ENCODE peak calls at places on chromosomes 16 and 17, in four cellular contexts. M is K562, J is HepG2, Z is GM12878. Y is an unnamed sample.

GRCh38 chr16:11627822-11628457 is 40.3 kb upstream of the SNN start:
- DNase-seq in M (no peak), J (no peak), Z (no peak), Y (no peak)

GRCh38 chr16:83779881-83780280 is 27.9 kb upstream of the HSBP1 start:
- DNase-seq in M (no peak), J (no peak), Z (no peak), Y (peak; percentile 84)

GRCh38 chr17:73952498-73953205 is 250.8 kb upstream of the RPL38 start:
- DNase-seq in M (peak; percentile 58), J (no peak), Z (no peak), Y (no peak)

GRCh38 chr17:74008196-74008595 is 195.3 kb upstream of the RPL38 start:
- DNase-seq in M (no peak), J (peak; percentile 16), Z (no peak), Y (no peak)

GRCh38 chr17:63685021-63685420 is 14.9 kb downstream of the LIMD2 start:
- DNase-seq in M (no peak), J (no peak), Z (no peak), Y (no peak)

GRCh38 chr17:7130626-7131467 is 16.2 kb upstream of the ASGR2 start:
- DNase-seq in M (no peak), J (no peak), Z (no peak), Y (peak; percentile 48)

GRCh38 chr17:15926039-15926740 is 18.7 kb upstream of the ADORA2B start:
- DNase-seq in M (no peak), J (no peak), Z (no peak), Y (no peak)

GRCh38 chr16:87535855-87536794 is 43.3 kb upstream of the ZCCHC14 start:
- DNase-seq in M (no peak), J (peak; percentile 87), Z (no peak), Y (peak; percentile 72)

GRCh38 chr16:87471278-87472141 is 21.3 kb downstream of the ZCCHC14 start:
- DNase-seq in M (no peak), J (peak; percentile 81), Z (no peak), Y (no peak)

GRCh38 chr17:15250459-15250858 is 14.7 kb downstream of the PMP22 start:
- DNase-seq in M (no peak), J (no peak), Z (no peak), Y (no peak)

GRCh38 chr16:84308120-84308519 is 13.4 kb downstream of the WFDC1 start:
- DNase-seq in M (peak; percentile 60), J (peak; percentile 40), Z (no peak), Y (peak; percentile 15)

GRCh38 chr16:74726736-74727135 is 26.1 kb upstream of the MLKL start:
- DNase-seq in M (peak; percentile 67), J (peak; percentile 50), Z (no peak), Y (no peak)

GRCh38 chr17:83196088-83196765 is 116.8 kb downstream of the METRNL start:
- DNase-seq in M (no peak), J (no peak), Z (no peak), Y (no peak)

GRCh38 chr17:57257911-57258885 is 1.9 kb downstream of the MSI2 start:
- DNase-seq in M (peak; percentile 38), J (peak; percentile 39), Z (no peak), Y (peak; percentile 33)

GRCh38 chr17:68060336-68060735 is 24.8 kb downstream of the KPNA2 start:
- DNase-seq in M (no peak), J (no peak), Z (no peak), Y (no peak)

GRCh38 chr17:249236-249993 is 68.0 kb upstream of the DOC2B start:
- DNase-seq in M (no peak), J (no peak), Z (no peak), Y (no peak)

GRCh38 chr17:44211281-44212265 is 7.9 kb downstream of the UBTF start:
- DNase-seq in M (no peak), J (no peak), Z (no peak), Y (no peak)

GRCh38 chr17:44214896-44215295 is 4.6 kb downstream of the UBTF start:
- DNase-seq in M (no peak), J (no peak), Z (no peak), Y (no peak)

GRCh38 chr17:44212507-44213402 is 6.7 kb downstream of the UBTF start:
- DNase-seq in M (peak; percentile 31), J (no peak), Z (no peak), Y (no peak)

GRCh38 chr17:44214230-44214494 is 5.3 kb downstream of the UBTF start:
- DNase-seq in M (no peak), J (no peak), Z (no peak), Y (no peak)

GRCh38 chr17:44213403-44214229 is 5.9 kb downstream of the UBTF start:
- DNase-seq in M (no peak), J (no peak), Z (no peak), Y (no peak)
- TF ChIP-seq POLR2AphosphoS5 in M (no peak), J (peak; percentile 21), Z (peak; percentile 60), Y (no peak)

DNA sequence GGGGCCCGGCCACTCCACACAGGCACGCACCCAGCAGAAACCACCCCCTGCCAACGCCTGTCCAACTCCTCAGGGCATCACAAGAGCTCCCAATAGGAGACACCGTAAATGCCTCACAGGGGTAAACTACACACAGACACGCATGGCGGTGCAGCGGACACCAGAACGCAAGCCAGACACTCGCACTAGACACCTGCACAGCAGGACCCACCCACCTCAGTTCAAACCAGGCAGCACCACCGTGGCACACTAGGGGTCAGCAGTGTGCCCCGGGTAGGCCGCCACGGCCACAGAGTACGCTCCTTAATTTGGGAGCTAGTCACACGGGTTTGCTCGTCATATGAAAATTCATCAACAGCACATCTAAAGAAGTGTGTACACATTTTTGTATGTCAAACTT is 3.4 kb downstream of the SLC38A10 start:
- DNase-seq in M (peak; percentile 79), J (peak; percentile 53), Z (no peak), Y (peak; percentile 29)
- H3K4me1 ChIP-seq in M (peaks cover 58% of the 10 kb centered on the region), J (peaks cover 27% of the 10 kb centered on the region), Z (peaks cover 6% of the 10 kb centered on the region), Y (peaks cover 22% of the 10 kb centered on the region)

GRCh38 chr17:13003927-13004326 is 13.9 kb downstream of the ELAC2 start:
- DNase-seq in M (no peak), J (no peak), Z (no peak), Y (no peak)

GRCh38 chr17:13005530-13005929 is 12.3 kb downstream of the ELAC2 start:
- DNase-seq in M (no peak), J (no peak), Z (no peak), Y (no peak)

GRCh38 chr17:13010959-13011358 is 6.9 kb downstream of the ELAC2 start:
- DNase-seq in M (no peak), J (no peak), Z (no peak), Y (no peak)

GRCh38 chr17:13004336-13004735 is 13.5 kb downstream of the ELAC2 start:
- DNase-seq in M (no peak), J (no peak), Z (no peak), Y (no peak)

GRCh38 chr17:13008461-13008860 is 9.4 kb downstream of the ELAC2 start:
- DNase-seq in M (no peak), J (no peak), Z (no peak), Y (no peak)
- TF ChIP-seq MYC in M (no peak), J (no peak), Z (no peak), Y (no peak)

GRCh38 chr16:50598936-50599361 is 50.8 kb downstream of the NKD1 start:
- DNase-seq in M (no peak), J (no peak), Z (no peak), Y (no peak)

GRCh38 chr16:50602126-50602525 is 53.9 kb downstream of the NKD1 start:
- DNase-seq in M (no peak), J (no peak), Z (no peak), Y (no peak)

GRCh38 chr16:50601341-50601740 is 53.1 kb downstream of the NKD1 start:
- DNase-seq in M (no peak), J (no peak), Z (no peak), Y (no peak)

GRCh38 chr16:50599494-50599893 is 51.3 kb downstream of the NKD1 start:
- DNase-seq in M (no peak), J (no peak), Z (no peak), Y (no peak)

DNA sequence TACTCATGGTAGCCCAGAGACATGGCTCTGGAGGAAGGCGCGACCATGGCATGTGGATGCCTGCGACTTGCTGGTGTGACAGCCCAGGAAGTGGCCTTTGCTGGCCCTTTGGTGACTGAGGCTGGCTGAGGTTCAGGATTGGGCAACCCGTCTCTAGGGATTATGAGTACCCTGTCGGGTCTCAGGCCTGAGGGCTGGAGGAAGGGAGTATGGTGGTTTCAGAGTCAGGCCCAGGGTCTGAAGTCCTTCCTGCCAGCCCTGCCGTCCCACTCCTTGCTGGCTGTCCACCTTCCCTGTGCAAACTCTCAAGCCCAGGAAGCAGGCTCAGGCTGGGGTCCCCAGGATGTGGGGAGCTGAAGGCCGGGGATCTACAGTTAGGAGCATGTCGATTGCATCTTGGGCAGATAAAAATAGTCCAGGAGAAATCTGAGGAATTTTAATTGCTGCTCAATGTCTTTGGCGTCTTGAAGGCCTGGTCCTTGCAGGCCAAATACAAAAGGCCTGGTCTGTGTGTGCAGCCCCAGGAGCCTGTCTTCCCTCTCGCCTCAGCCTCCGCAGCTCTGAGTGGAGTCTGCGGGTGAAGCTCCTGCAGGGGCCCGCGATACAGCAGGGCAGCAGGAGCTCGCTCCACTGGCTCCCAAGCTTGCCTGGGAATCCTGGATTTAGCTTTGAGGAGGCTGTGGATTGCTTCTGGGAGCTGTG is 52.5 kb downstream of the NKD1 start:
- DNase-seq in M (no peak), J (peak; percentile 39), Z (no peak), Y (no peak)
- TF ChIP-seq POLR2AphosphoS5 in M (no peak), J (peak; percentile 7), Z (no peak), Y (no peak)

GRCh38 chr17:27577884-27578717 is 52.9 kb upstream of the LGALS9 start:
- DNase-seq in M (no peak), J (no peak), Z (no peak), Y (no peak)
- H3K4me1 ChIP-seq in M (peaks cover 46% of the 10 kb centered on the region), J (peaks cover 72% of the 10 kb centered on the region), Z (peaks cover 30% of the 10 kb centered on the region), Y (peaks cover 17% of the 10 kb centered on the region)